ENCODE peak calls at places on chromosomes 3 and 15, in eight cellular contexts. Y, L, C, T, N, A, J and P are unnamed samples.

GRCh38 chr15:69357773-69358765 is 56.1 kb upstream of the KIF23 start:
- DNase-seq in Y (peak; percentile 62), T (no peak), L (no peak), N (no peak), J (no peak), C (no peak), A (no peak), P (no peak)

GRCh38 chr3:64355473-64355872 is 130.2 kb upstream of the PRICKLE2 start:
- DNase-seq in N (no peak), Y (peak; percentile 74), T (no peak), A (no peak), L (no peak), J (peak; percentile 59), C (no peak), P (peak; percentile 61)

GRCh38 chr15:70741677-70742293 is 21.6 kb downstream of the UACA start:
- DNase-seq in T (no peak), J (peak; percentile 65), N (peak; percentile 58), C (no peak), A (no peak), L (peak; percentile 71), Y (peak; percentile 81), P (peak; percentile 58)

GRCh38 chr3:140391041-140391440 is 286.8 kb upstream of the TRIM42 start:
- DNase-seq in T (no peak), J (no peak), Y (no peak), L (no peak), C (no peak), A (no peak), N (no peak), P (no peak)

GRCh38 chr3:57555316-57555715 is 758 bp upstream of the PDE12 start:
- DNase-seq in A (no peak), J (no peak), T (no peak), C (no peak), Y (no peak), L (no peak), N (no peak), P (no peak)

GRCh38 chr3:141477224-141477623 is 9.6 kb upstream of the RASA2 start:
- DNase-seq in T (no peak), L (no peak), C (no peak), J (peak; percentile 87), N (peak; percentile 5), Y (peak; percentile 59), A (peak; percentile 82), P (no peak)

GRCh38 chr15:64622410-64623260 is 152.8 kb downstream of the RBPMS2 start:
- DNase-seq in N (no peak), T (peak; percentile 22), L (no peak), J (no peak), Y (no peak), C (no peak), A (no peak), P (no peak)

GRCh38 chr15:85772668-85773067 is 22.1 kb downstream of the KLHL25 start:
- DNase-seq in C (no peak), A (no peak), Y (no peak), L (no peak), N (no peak), T (no peak), J (no peak), P (no peak)

GRCh38 chr3:63128380-63128779 is 149.7 kb upstream of the SYNPR start:
- DNase-seq in J (no peak), Y (no peak), A (no peak), T (no peak), C (no peak), N (no peak), L (no peak), P (no peak)

GRCh38 chr3:136819784-136820640 is 1.1 kb downstream of the SLC35G2 start:
- DNase-seq in A (peak; percentile 41), J (peak; percentile 62), N (no peak), C (no peak), T (peak; percentile 9), L (peak; percentile 57), Y (peak; percentile 66), P (no peak)

GRCh38 chr15:89888214-89888804 is 5.5 kb downstream of the AP3S2 start:
- DNase-seq in Y (peak; percentile 80), L (no peak), T (no peak), A (no peak), N (peak; percentile 54), J (peak; percentile 84), C (no peak), P (peak; percentile 40)